ENCODE peak calls at places on chromosomes 16 and 17, in ten cellular contexts. A is CD4-positive, CD25-positive, alpha-beta regulatory T cell; S is GM23338; H is neural progenitor cell; F is A673; D is dorsolateral prefrontal cortex; L is mucosa of descending colon; U is CD4-positive, alpha-beta memory T cell; P is tibial artery; B is heart left ventricle. I is an unnamed sample.

GRCh38 chr17:64174686-64175456 is 44.9 kb upstream of the ERN1 start:
- DNase-seq in A (no peak), S (no peak), H (no peak), F (no peak), D (peak), L (no peak), U (no peak), P (peak), B (no peak), I (no peak)

GRCh38 chr16:79278506-79278905 is 322.0 kb downstream of the MAF start:
- DNase-seq in A (peak), S (no peak), H (no peak), F (no peak), D (no peak), L (peak), U (peak), P (no peak), B (no peak), I (no peak)

GRCh38 chr16:22642689-22643088 is 132.0 kb downstream of the NPIPB5 start:
- DNase-seq in A (no peak), S (no peak), H (no peak), F (no peak), D (no peak), L (no peak), U (no peak), P (no peak), B (no peak), I (no peak)

GRCh38 chr17:38706625-38707298 is 1.7 kb downstream of the MLLT6 start:
- DNase-seq in A (peak), S (no peak), H (peak), F (no peak), D (no peak), L (no peak), U (peak), P (no peak), B (no peak), I (no peak)

GRCh38 chr17:40058151-40058784 is 4.1 kb upstream of the MED24 start:
- DNase-seq in A (no peak), S (no peak), H (no peak), F (no peak), D (no peak), L (peak), U (no peak), P (no peak), B (no peak), I (no peak)

GRCh38 chr16:68070811-68071546 is 14.2 kb upstream of the NFATC3 start:
- DNase-seq in A (no peak), S (no peak), H (no peak), F (no peak), D (no peak), L (no peak), U (no peak), P (no peak), B (no peak), I (no peak)

GRCh38 chr17:4711671-4712111 is 1.3 kb downstream of the ARRB2 start:
- DNase-seq in A (no peak), S (no peak), H (no peak), F (no peak), D (peak), L (peak), U (no peak), P (peak), B (peak), I (no peak)

GRCh38 chr16:66334856-66335255 is 31.6 kb upstream of the CDH5 start:
- DNase-seq in A (no peak), S (no peak), H (no peak), F (no peak), D (no peak), L (no peak), U (no peak), P (no peak), B (no peak), I (no peak)

GRCh38 chr17:81566461-81567126 is 14.4 kb upstream of the FAAP100 start:
- DNase-seq in A (no peak), S (no peak), H (no peak), F (peak), D (peak), L (peak), U (no peak), P (peak), B (peak), I (no peak)

GRCh38 chr17:80456465-80457235 is 19.8 kb downstream of the NPTX1 start:
- DNase-seq in A (no peak), S (no peak), H (no peak), F (no peak), D (no peak), L (no peak), U (no peak), P (no peak), B (peak), I (no peak)

GRCh38 chr17:80457236-80457856 is 19.1 kb downstream of the NPTX1 start:
- DNase-seq in A (no peak), S (no peak), H (no peak), F (no peak), D (no peak), L (no peak), U (no peak), P (no peak), B (no peak), I (no peak)

GRCh38 chr17:80454557-80455327 is 21.7 kb downstream of the NPTX1 start:
- DNase-seq in A (peak), S (peak), H (peak), F (peak), D (peak), L (peak), U (peak), P (peak), B (peak), I (peak)

GRCh38 chr17:80455328-80455710 is 21.1 kb downstream of the NPTX1 start:
- DNase-seq in A (no peak), S (peak), H (peak), F (no peak), D (no peak), L (no peak), U (no peak), P (peak), B (peak), I (no peak)

DNA sequence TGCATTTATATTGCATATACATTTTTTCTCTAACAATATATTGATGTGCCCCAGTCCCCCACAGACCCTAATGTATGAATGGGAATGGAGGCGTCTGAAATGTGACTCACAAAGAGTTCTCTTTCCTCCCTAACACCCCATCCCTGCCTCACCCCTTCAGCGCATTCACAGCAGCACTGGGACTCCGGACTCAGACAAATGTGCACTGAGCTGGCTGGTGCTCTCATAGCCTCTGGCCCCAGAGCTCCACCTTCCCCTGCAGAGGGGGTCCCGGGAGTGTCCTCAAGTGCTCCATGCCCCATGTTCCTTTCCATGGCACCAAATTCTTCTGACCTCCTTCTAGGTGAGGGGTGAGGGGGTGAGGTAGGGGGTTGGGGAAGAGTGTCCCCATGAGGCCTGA is 20.6 kb downstream of the NPTX1 start:
- DNase-seq in A (no peak), S (no peak), H (peak), F (no peak), D (no peak), L (no peak), U (no peak), P (no peak), B (no peak), I (no peak)
- H3K4me3 ChIP-seq in A (peak), S (peak), H (peak), F (peak), D (peak), L (no peak), U (no peak), P (peak), B (peak), I (no peak)

DNA sequence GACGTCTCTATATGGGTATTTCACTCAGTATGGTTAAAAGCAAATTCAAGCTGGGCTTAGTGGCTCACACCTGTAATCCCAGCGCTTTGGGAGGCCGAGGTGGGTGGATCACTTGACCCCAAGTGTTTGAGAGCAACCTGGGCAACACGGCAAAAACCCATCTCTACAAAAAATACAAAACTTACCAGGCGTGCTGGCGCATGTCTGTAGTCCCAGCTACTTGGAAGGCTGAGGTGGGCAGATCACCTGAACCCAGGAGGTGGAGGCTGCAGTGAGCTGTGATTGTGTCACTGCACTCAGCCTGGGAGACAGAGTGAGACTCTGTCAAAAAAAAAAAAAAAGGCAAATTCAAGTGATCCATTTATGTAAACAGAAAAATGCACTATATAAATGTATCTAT is 1.3 kb upstream of the TNFRSF17 start:
- DNase-seq in A (no peak), S (no peak), H (no peak), F (no peak), D (no peak), L (no peak), U (no peak), P (no peak), B (no peak), I (peak)
- H3K4me3 ChIP-seq in A (no peak), S (no peak), H (no peak), F (no peak), D (no peak), L (no peak), U (no peak), P (no peak), B (no peak), I (no peak)

DNA sequence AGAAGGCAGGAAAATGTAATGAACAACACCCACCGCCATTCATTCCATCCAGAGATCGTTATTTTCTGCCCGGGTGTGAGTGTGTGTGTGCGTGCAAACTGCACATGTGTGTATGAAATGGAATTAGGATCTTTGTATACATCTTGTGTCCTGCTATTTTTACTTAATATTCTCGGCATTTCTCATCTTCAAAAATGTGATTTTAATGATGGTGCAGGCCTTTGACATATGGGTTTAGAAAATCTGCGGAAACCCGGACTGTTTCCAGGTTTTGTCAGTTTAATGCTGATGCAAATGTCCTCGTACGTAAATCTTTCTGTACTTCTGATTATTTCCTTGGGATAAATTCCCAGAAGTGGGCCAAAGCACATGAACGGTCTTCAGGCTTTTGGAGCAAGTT is 254.8 kb downstream of the SEC14L1 start:
- DNase-seq in A (no peak), S (no peak), H (no peak), F (no peak), D (no peak), L (no peak), U (no peak), P (no peak), B (no peak), I (no peak)
- H3K4me3 ChIP-seq in A (no peak), S (no peak), H (no peak), F (no peak), D (no peak), L (no peak), U (no peak), P (no peak), B (no peak), I (no peak)

DNA sequence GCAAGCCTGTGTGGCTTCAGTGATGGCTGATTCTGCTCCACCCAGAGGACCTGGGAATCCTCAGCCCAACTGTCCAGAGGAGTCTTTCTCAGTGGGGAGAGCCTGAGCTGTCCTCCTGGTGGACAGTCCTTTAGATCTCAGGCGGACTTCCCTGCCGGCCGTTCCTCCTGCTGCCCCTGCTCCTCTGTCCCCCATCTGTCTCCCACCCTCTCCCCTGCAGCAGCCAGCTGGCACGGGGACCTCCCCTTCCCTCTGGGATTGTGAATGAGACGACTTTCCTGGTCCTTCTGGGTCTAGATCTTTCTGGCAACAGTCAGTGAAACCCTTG is 279.7 kb downstream of the SEC14L1 start:
- DNase-seq in A (no peak), S (no peak), H (no peak), F (no peak), D (no peak), L (no peak), U (no peak), P (no peak), B (no peak), I (no peak)
- H3K4me3 ChIP-seq in A (peak), S (peak), H (no peak), F (peak), D (no peak), L (no peak), U (no peak), P (no peak), B (no peak), I (no peak)

DNA sequence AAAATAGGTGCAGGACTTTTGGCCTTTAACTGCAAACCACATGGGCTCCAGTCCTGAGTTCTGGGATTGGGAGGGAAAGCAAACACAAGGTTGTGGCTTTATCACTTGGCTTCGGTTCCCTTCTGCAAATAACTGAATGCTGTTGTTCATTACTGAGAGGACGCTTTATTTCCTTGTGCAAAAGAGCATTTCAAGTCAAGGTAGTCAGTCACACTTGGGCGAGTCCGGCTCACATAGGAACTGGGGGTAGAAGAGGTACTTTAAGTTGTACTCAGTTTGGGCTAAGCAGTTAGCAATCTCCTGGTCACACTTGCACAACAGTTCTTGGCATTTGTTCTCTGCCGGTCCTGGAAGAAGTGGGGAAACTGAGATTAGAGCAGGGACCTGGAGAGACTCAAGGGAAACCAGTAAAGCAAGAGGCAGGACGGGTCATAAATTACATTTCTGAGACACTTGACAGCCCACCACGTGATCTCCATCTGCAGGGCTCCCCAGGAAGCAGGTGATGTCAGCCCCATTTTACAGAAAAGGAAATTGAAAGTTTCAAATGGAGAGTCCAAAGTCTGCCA is 21.6 kb downstream of the PLA2G10 start:
- DNase-seq in A (peak), S (no peak), H (no peak), F (peak), D (no peak), L (no peak), U (peak), P (no peak), B (no peak), I (no peak)
- H3K4me3 ChIP-seq in A (no peak), S (no peak), H (no peak), F (no peak), D (no peak), L (no peak), U (no peak), P (no peak), B (no peak), I (no peak)